ENCODE peak calls at places on chromosomes 7 and 10, in nine cellular contexts. F, G, I, V, Y, K, E, C and H are unnamed samples.

GRCh38 chr7:23597908-23598224 is 684 bp downstream of the CCDC126 start:
- DNase-seq in E (no peak), K (no peak), Y (no peak), V (no peak), C (no peak), F (no peak), G (no peak), I (no peak), H (no peak)

GRCh38 chr10:80057171-80057570 is 21.3 kb upstream of the TMEM254 start:
- DNase-seq in K (no peak), F (no peak), Y (no peak), I (no peak), G (no peak), V (no peak), E (no peak), C (no peak), H (no peak)

GRCh38 chr10:93363891-93364648 is 118.1 kb downstream of the MYOF start:
- DNase-seq in E (peak; percentile 42), F (no peak), V (no peak), Y (no peak), G (peak; percentile 72), C (no peak), I (no peak), K (peak; percentile 25), H (no peak)

GRCh38 chr10:62050627-62050924 is 149.1 kb downstream of the ARID5B start:
- DNase-seq in Y (no peak), I (no peak), E (no peak), K (no peak), G (no peak), F (no peak), C (no peak), V (no peak), H (no peak)

GRCh38 chr7:2633538-2634264 is 1.9 kb downstream of the TTYH3 start:
- DNase-seq in C (no peak), Y (peak; percentile 99), V (no peak), I (peak; percentile 64), G (peak; percentile 70), F (no peak), E (peak; percentile 89), K (peak; percentile 91), H (peak; percentile 70)

GRCh38 chr7:133709036-133709880 is 417.9 kb upstream of the LRGUK start:
- DNase-seq in E (no peak), G (no peak), F (no peak), V (no peak), Y (no peak), I (no peak), C (no peak), K (no peak), H (no peak)

GRCh38 chr10:91424016-91424415 is 13.9 kb downstream of the HECTD2 start:
- DNase-seq in G (peak; percentile 40), F (no peak), C (no peak), V (no peak), E (peak; percentile 55), Y (no peak), K (no peak), I (no peak), H (no peak)

GRCh38 chr7:117715784-117716445 is 157.3 kb downstream of the CTTNBP2 start:
- DNase-seq in K (peak; percentile 26), V (no peak), E (peak; percentile 52), I (peak; percentile 61), G (peak; percentile 37), Y (no peak), F (no peak), C (peak; percentile 42), H (peak; percentile 42)

GRCh38 chr10:132729810-132730565 is 56.0 kb downstream of the NKX6-2 start:
- DNase-seq in F (no peak), G (no peak), V (no peak), Y (no peak), I (no peak), C (no peak), E (no peak), K (no peak), H (no peak)

GRCh38 chr10:132728741-132729140 is 57.2 kb downstream of the NKX6-2 start:
- DNase-seq in V (no peak), I (no peak), K (no peak), E (no peak), C (no peak), Y (no peak), G (no peak), F (no peak), H (no peak)

GRCh38 chr10:132727411-132727810 is 58.5 kb downstream of the NKX6-2 start:
- DNase-seq in K (no peak), E (no peak), V (no peak), I (no peak), Y (no peak), C (no peak), G (no peak), F (no peak), H (no peak)

GRCh38 chr10:132726951-132727350 is 59.0 kb downstream of the NKX6-2 start:
- DNase-seq in G (no peak), F (no peak), E (no peak), K (no peak), I (no peak), C (no peak), V (no peak), Y (no peak), H (no peak)

DNA sequence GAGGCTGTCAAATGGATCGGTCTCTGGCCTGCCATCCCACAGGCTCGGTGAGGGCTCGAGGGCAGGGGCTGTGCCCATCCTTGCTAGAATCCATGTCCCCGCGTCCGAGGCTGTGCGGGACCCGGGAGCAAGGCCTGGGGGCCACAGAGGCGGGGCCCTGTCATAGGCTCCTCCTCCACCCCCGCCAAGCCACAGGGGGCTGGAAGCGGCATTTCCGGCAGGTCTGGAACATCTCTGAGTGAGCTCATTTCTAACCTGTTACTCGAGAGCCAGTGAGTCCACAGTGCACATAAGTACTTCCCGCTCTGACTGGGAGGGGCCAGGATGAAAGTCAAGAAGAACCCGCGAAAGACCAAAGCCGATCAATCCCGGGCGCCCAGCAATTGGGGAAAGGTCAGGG is 57.6 kb downstream of the NKX6-2 start:
- DNase-seq in E (no peak), V (no peak), K (no peak), Y (no peak), I (no peak), F (no peak), C (no peak), G (no peak), H (no peak)
- TF ChIP-seq CTCF in E (no peak), V (no peak), K (no peak), Y (no peak), I (no peak), F (no peak), C (no peak), G (no peak), H (no peak)

DNA sequence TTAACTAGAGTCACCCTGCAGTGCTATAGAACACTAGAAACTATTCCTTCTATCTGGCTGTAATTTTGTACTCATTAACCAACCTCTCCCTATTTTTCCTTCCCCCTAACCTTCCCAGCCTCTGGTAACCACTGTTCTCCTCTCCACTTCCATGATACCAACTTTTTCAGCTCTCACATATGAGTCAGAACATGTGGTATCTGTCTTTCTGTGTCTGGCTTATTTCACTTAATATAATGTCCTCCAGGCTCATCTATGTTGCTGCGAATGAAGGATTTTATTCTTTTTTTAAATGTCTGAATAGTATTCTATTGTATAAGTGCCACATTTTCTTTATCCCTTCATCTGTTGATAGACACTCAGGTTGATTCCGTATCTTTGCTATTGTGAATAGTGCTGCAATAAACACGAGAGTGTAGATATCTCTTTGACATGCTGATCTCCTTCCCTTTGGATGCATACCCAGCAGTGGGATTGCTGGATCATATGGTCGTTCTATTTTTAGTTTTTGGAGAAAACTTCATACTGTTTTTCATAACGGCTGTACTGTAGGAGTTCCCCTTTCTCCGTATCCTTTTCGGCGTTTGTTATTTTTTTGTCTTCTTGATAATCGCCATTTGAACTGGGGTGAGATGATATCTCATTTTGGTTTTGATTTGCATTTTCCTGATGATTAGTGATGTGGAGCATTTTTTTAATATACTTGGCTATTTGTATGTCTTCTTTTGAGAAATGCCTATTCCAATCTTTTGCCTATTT is 101.3 kb downstream of the FAM107B start:
- DNase-seq in E (no peak), I (no peak), F (no peak), V (no peak), Y (no peak), G (no peak), K (no peak), C (no peak), H (no peak)
- H3K27ac ChIP-seq in E (no peak overlapping the region), I (peak overlapping the region; percentile 22), F (no peak overlapping the region), V (no peak overlapping the region), Y (no peak overlapping the region), G (no peak overlapping the region), K (no peak overlapping the region), C (no peak overlapping the region), H (no peak overlapping the region)

DNA sequence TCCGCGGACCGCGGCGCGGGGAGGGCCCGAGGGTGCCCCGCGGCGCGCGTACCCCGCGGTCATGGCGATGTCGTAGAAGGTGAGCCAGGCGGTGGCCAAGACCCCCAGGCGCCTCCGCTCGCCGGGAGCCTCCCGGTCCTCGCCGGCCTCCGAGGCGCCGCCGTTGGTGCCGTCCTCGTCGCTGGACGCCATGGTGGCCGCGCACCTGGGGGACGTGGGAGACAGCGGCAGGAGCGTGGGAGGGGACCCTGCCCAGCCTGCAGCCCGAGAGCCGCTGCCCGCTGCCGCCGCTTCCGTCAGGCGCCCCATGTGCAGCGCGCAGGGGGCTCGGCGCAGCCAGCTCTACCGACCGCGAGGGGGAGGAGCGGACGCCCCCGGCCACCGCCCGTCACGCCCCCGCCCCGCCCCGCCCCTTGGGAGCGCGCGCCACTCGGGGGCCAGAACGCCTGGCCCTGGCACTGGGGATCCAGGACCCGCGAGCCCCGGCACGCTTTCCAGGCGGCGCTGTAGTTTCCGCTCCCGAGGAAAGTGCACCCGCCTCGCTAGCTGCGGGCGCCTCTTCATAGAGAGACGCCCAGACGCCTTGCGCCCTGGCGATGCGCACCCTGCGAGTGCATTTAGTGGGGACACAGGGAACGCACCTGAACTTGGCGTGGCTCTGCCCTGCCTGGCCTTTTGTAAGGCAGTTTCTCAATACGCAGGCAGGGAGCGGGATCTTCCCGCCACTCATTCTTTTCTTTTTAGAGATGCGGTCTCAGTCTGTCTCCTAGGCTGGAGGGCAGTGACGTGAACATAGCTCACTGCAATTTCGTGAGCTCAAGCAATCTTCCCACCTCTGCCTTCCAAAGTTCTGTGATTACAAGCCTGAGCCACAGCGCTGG is at the start of gene HACD1:
- DNase-seq in E (peak; percentile 72), I (peak; percentile 88), G (peak; percentile 79), K (peak; percentile 61), Y (peak; percentile 92), C (no peak), V (no peak), F (peak; percentile 75), H (peak; percentile 78)
- TF ChIP-seq CTCF in E (peak; percentile 23), I (peak; percentile 47), G (no peak), K (peak; percentile 8), Y (no peak), C (peak; percentile 61), V (peak; percentile 5), F (peak; percentile 39), H (peak; percentile 32)

GRCh38 chr10:50384839-50385238 is 133.5 kb upstream of the ASAH2 start:
- DNase-seq in G (no peak), Y (no peak), K (no peak), F (no peak), E (no peak), C (no peak), V (no peak), I (no peak), H (no peak)

GRCh38 chr10:50384238-50384637 is 132.9 kb upstream of the ASAH2 start:
- DNase-seq in I (no peak), K (no peak), G (no peak), C (no peak), E (no peak), F (no peak), V (no peak), Y (no peak), H (no peak)

GRCh38 chr10:50382576-50383023 is 131.3 kb upstream of the ASAH2 start:
- DNase-seq in I (no peak), K (no peak), F (no peak), G (no peak), Y (no peak), E (no peak), V (no peak), C (no peak), H (no peak)

GRCh38 chr10:50379652-50380051 is 128.3 kb upstream of the ASAH2 start:
- DNase-seq in I (no peak), Y (no peak), V (no peak), K (no peak), E (no peak), C (no peak), G (no peak), F (no peak), H (no peak)

GRCh38 chr10:50381637-50382036 is 130.3 kb upstream of the ASAH2 start:
- DNase-seq in F (no peak), C (no peak), I (no peak), V (no peak), E (no peak), Y (no peak), K (peak; percentile 28), G (no peak), H (no peak)
- H3K27ac ChIP-seq in F (no peak overlapping the region), C (no peak overlapping the region), I (no peak overlapping the region), V (peak overlapping the region; percentile 13), E (no peak overlapping the region), Y (no peak overlapping the region), K (peak overlapping the region; percentile 51), G (no peak overlapping the region), H (no peak overlapping the region)